ENCODE peak calls at places on chromosomes 5 and 9, in ten cellular contexts. W, E, A, Q, F, N, O, S, Y and V are unnamed samples.

GRCh38 chr5:132753135-132753987 is 6.1 kb downstream of the CCNI2 start:
- DNase-seq in W (no peak), E (no peak), A (no peak), Q (no peak), F (no peak), N (no peak), O (peak), S (peak), Y (no peak), V (no peak)

GRCh38 chr5:141484499-141485304 is at the start of gene PCDHGC4:
- DNase-seq in W (peak), E (peak), A (no peak), Q (no peak), F (peak), N (peak), O (no peak), S (peak), Y (peak), V (peak)

GRCh38 chr5:44089419-44090125 is 299.6 kb downstream of the FGF10 start:
- DNase-seq in W (no peak), E (no peak), A (no peak), Q (no peak), F (no peak), N (no peak), O (no peak), S (peak), Y (no peak), V (no peak)

GRCh38 chr5:7927466-7928375 is 58.8 kb downstream of the MTRR start:
- DNase-seq in W (peak), E (peak), A (peak), Q (peak), F (peak), N (peak), O (peak), S (peak), Y (peak), V (peak)

GRCh38 chr5:132459983-132460834 is 30.4 kb downstream of the IRF1 start:
- DNase-seq in W (peak), E (no peak), A (no peak), Q (no peak), F (no peak), N (peak), O (no peak), S (no peak), Y (no peak), V (no peak)

GRCh38 chr9:76687861-76688374 is 76.3 kb upstream of the PCA3 start:
- DNase-seq in W (peak), E (peak), A (peak), Q (peak), F (peak), N (no peak), O (no peak), S (no peak), Y (no peak), V (peak)

GRCh38 chr5:371811-372555 is 50.5 kb downstream of the AHRR start:
- DNase-seq in W (no peak), E (no peak), A (no peak), Q (no peak), F (no peak), N (no peak), O (no peak), S (no peak), Y (no peak), V (peak)

GRCh38 chr5:8363133-8363532 is 494.2 kb downstream of the MTRR start:
- DNase-seq in W (no peak), E (peak), A (peak), Q (peak), F (peak), N (no peak), O (no peak), S (no peak), Y (no peak), V (peak)

GRCh38 chr9:95105519-95106287 is 211.8 kb downstream of the FANCC start:
- DNase-seq in W (no peak), E (no peak), A (peak), Q (no peak), F (no peak), N (no peak), O (no peak), S (no peak), Y (no peak), V (no peak)

GRCh38 chr5:157456301-157456700 is 3.7 kb upstream of the NIPAL4 start:
- DNase-seq in W (no peak), E (no peak), A (no peak), Q (no peak), F (no peak), N (no peak), O (no peak), S (no peak), Y (no peak), V (no peak)

GRCh38 chr9:37800631-37801286 is at the start of gene DCAF10:
- DNase-seq in W (peak), E (peak), A (peak), Q (peak), F (peak), N (peak), O (peak), S (peak), Y (peak), V (peak)

GRCh38 chr5:147578228-147579024 is 68.6 kb upstream of the DPYSL3 start:
- DNase-seq in W (peak), E (peak), A (no peak), Q (peak), F (peak), N (peak), O (peak), S (peak), Y (no peak), V (peak)

GRCh38 chr5:144485540-144485939 is 314.9 kb downstream of the KCTD16 start:
- DNase-seq in W (no peak), E (no peak), A (no peak), Q (no peak), F (no peak), N (no peak), O (no peak), S (no peak), Y (no peak), V (no peak)

GRCh38 chr5:81753429-81753828 is 2.5 kb upstream of the SSBP2 start:
- DNase-seq in W (no peak), E (no peak), A (no peak), Q (no peak), F (no peak), N (no peak), O (no peak), S (no peak), Y (no peak), V (no peak)

GRCh38 chr5:81754621-81755020 is 3.7 kb upstream of the SSBP2 start:
- DNase-seq in W (no peak), E (no peak), A (no peak), Q (no peak), F (no peak), N (no peak), O (no peak), S (no peak), Y (no peak), V (no peak)

GRCh38 chr5:81756016-81756415 is 5.1 kb upstream of the SSBP2 start:
- DNase-seq in W (no peak), E (no peak), A (peak), Q (no peak), F (no peak), N (no peak), O (no peak), S (no peak), Y (no peak), V (peak)

GRCh38 chr5:81757404-81757803 is 6.5 kb upstream of the SSBP2 start:
- DNase-seq in W (no peak), E (no peak), A (peak), Q (no peak), F (no peak), N (no peak), O (no peak), S (no peak), Y (no peak), V (no peak)

DNA sequence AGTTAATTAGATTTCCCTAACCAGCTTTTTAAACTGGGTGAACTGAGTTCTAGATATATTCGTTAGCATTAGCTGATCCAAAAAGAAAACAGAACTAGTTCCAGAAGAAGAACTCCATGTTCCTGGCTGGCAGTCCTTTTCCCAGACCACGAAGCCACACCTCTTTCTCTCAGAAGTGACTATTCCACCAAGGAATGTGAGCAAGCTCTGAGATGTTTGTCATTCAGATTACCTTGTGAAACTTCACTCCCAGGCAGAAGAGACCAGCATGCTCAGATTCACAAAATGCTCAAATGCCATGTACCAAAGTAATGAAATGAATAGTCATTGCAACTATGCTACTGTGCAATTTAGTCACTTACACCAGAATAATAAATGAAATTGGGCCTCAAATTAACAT is 4.4 kb upstream of the SSBP2 start:
- DNase-seq in W (peak), E (peak), A (peak), Q (peak), F (peak), N (no peak), O (no peak), S (peak), Y (no peak), V (peak)
- H2AFZ ChIP-seq in W (no peak), E (no peak), A (no peak), Q (no peak), F (no peak), N (no peak), O (no peak), S (no peak), Y (peak), V (peak)

DNA sequence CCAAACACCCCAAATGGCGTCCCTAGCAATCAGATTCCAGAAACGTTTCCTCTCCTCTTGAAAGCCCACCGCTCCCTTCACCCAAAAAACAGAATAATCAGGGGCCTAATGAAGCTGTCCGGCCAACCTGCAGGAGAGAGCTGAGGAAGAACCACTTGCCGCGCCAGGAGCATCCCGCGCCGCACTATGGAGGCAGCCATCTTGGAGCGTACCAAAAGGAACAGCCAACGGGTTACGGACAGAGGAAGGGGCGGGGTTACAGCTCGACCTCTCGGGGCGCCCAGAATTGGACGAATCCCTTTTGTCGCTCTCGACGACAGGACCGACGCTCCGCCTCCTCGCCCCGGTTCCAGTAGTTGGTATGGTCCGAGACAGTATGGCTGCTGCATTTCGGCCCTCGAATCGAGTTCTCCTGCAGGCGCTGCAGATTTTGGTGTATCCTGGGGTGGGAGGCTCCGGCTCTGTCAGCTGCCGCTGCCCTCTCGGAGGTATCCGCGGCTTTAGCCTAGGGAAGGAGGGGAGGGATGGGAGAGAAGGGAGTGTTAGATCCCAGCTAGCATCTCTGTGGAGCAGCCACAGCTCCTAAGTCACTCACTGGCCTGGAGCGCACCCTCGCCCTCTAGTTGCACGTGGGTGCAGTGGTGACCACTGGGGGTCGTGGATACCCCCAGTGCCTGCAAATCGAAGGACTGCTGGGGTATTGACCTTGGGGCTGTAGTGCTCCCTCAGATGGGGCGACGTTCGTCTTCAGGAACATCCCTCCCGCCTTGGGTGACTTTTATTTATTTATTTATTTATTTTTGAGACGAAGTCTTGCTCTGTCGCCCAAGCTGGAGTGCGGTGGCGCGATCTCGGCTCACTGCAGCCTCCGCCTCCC is at the start of the genes MRPS27 and PTCD2:
- DNase-seq in W (peak), E (peak), A (peak), Q (peak), F (peak), N (peak), O (peak), S (peak), Y (peak), V (peak)
- H2AFZ ChIP-seq in W (peak), E (peak), A (peak), Q (peak), F (peak), N (peak), O (peak), S (peak), Y (peak), V (peak)

DNA sequence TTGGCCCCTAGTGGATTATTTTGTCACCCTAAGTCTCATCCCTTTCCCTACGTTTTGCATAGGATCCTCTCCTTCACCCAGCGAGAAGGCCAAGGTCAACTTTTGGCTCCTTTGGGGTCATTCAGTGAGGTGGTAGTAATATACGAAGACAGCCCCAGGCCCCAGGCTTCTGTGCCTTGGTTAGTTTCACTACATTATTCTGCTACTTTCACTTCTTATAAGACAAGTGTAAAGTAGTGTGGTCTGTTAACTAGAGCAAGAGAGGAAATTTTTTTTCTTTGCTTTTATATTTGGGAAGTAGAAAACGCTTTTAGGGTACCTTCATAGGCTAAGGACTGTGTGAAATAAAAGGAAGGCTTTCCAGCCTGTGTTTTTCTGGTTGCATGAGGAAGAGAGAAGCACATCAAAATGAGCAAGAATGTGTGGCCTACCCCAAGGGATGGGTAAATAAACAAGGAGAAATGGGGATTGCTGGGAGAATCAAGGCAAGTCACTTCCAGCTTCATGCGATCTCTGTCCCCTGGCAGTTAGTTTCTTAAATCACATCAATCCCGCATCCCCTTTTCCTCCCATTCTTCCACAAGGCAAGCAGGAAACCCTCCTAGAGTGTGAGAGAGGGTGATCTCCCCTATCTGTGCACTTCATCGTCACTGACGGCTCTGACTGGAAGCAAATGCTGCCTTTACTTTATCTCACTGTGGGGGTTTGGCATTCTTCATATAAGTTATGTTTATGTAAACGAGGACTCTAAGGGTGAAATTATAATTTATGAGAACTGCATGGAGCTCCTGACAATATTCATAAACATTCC is 676.9 kb upstream of the WWC1 start:
- DNase-seq in W (peak), E (no peak), A (no peak), Q (peak), F (no peak), N (no peak), O (no peak), S (no peak), Y (no peak), V (no peak)
- H2AFZ ChIP-seq in W (no peak), E (peak), A (no peak), Q (peak), F (no peak), N (no peak), O (no peak), S (no peak), Y (peak), V (no peak)

GRCh38 chr5:32210151-32210550 is 36.0 kb upstream of the GOLPH3 start:
- DNase-seq in W (no peak), E (no peak), A (no peak), Q (no peak), F (no peak), N (no peak), O (no peak), S (no peak), Y (no peak), V (no peak)
- H2AFZ ChIP-seq in W (no peak), E (no peak), A (no peak), Q (no peak), F (no peak), N (peak), O (peak), S (no peak), Y (no peak), V (no peak)

GRCh38 chr9:19440823-19441580 is 32.2 kb downstream of the ACER2 start:
- DNase-seq in W (no peak), E (no peak), A (no peak), Q (no peak), F (no peak), N (no peak), O (no peak), S (no peak), Y (no peak), V (peak)
- H2AFZ ChIP-seq in W (no peak), E (no peak), A (no peak), Q (no peak), F (no peak), N (peak), O (no peak), S (no peak), Y (no peak), V (no peak)